ENCODE peak calls at places on chromosomes 13 and 19, in four cellular contexts. G is GM03348; U is activated CD4-positive, alpha-beta T cell treated with anti-CD3 and anti-CD28 coated beads for 1 hour; D is activated effector memory CD4-positive, alpha-beta T cell treated with anti-CD3 and anti-CD28 coated beads, Interleukin-2, amount 50 U/mL, for 16 hours. Z is an unnamed sample.

GRCh38 chr19:17677002-17677401 is 11.2 kb downstream of the UNC13A start:
- DNase-seq in G (no peak), U (no peak), D (no peak), Z (peak)

GRCh38 chr13:36302289-36302688 is 4.7 kb upstream of the CCDC169 start:
- DNase-seq in U (no peak), D (no peak), G (no peak), Z (no peak)

GRCh38 chr19:30367421-30367820 is 4.8 kb upstream of the ZNF536 start:
- DNase-seq in U (no peak), D (peak), G (no peak), Z (no peak)

GRCh38 chr13:26561636-26562537 is 4.4 kb downstream of the WASF3 start:
- DNase-seq in D (no peak), G (peak), U (no peak), Z (no peak)

GRCh38 chr19:6273701-6274601 is 5.8 kb downstream of the MLLT1 start:
- DNase-seq in D (peak), U (no peak), G (peak), Z (no peak)

GRCh38 chr19:37987356-37988332 is 80.6 kb downstream of the SIPA1L3 start:
- DNase-seq in G (no peak), D (no peak), U (no peak), Z (peak)

GRCh38 chr13:26602783-26603182 is 45.3 kb downstream of the WASF3 start:
- DNase-seq in D (no peak), U (no peak), G (no peak), Z (no peak)

GRCh38 chr13:50030315-50030714 is 15.1 kb downstream of the KCNRG start:
- DNase-seq in U (no peak), G (no peak), D (no peak), Z (peak)